ENCODE peak calls at places on chromosomes 2 and 18, in seven cellular contexts. One of them, this sample, is unnamed. For H3K4me1, the result is how much of the 10 kb centered on the place peaks cover.

GRCh38 chr2:121579326-121579725 is 48.6 kb downstream of the RNU4ATAC start:
- DNase-seq in mammary epithelial cell: no peak
- DNase-seq in thoracic aorta: no peak
- DNase-seq in adrenal gland: no peak
- DNase-seq in OCI-LY7: no peak
- DNase-seq in CD4-positive, CD25-positive, alpha-beta regulatory T cell: no peak
- DNase-seq in tibial nerve: no peak
- DNase-seq in this sample: no peak

GRCh38 chr2:219099319-219099718 is 38.6 kb upstream of the IHH start:
- DNase-seq in mammary epithelial cell: peak
- DNase-seq in thoracic aorta: no peak
- DNase-seq in adrenal gland: no peak
- DNase-seq in OCI-LY7: no peak
- DNase-seq in CD4-positive, CD25-positive, alpha-beta regulatory T cell: no peak
- DNase-seq in tibial nerve: no peak
- DNase-seq in this sample: no peak

GRCh38 chr2:16522031-16522818 is 143.4 kb downstream of the CYRIA start:
- DNase-seq in mammary epithelial cell: no peak
- DNase-seq in thoracic aorta: no peak
- DNase-seq in adrenal gland: no peak
- DNase-seq in OCI-LY7: no peak
- DNase-seq in CD4-positive, CD25-positive, alpha-beta regulatory T cell: no peak
- DNase-seq in tibial nerve: no peak
- DNase-seq in this sample: no peak

GRCh38 chr2:120036145-120036544 is 23.3 kb downstream of the EPB41L5 start:
- DNase-seq in mammary epithelial cell: no peak
- DNase-seq in thoracic aorta: no peak
- DNase-seq in adrenal gland: no peak
- DNase-seq in OCI-LY7: no peak
- DNase-seq in CD4-positive, CD25-positive, alpha-beta regulatory T cell: no peak
- DNase-seq in tibial nerve: no peak
- DNase-seq in this sample: no peak

GRCh38 chr2:71215447-71215846 is 11.5 kb downstream of the PAIP2B start:
- DNase-seq in mammary epithelial cell: peak
- DNase-seq in thoracic aorta: no peak
- DNase-seq in adrenal gland: no peak
- DNase-seq in OCI-LY7: no peak
- DNase-seq in CD4-positive, CD25-positive, alpha-beta regulatory T cell: no peak
- DNase-seq in tibial nerve: no peak
- DNase-seq in this sample: no peak

GRCh38 chr18:70363861-70364260 is 75.0 kb downstream of the SOCS6 start:
- DNase-seq in mammary epithelial cell: no peak
- DNase-seq in thoracic aorta: no peak
- DNase-seq in adrenal gland: no peak
- DNase-seq in OCI-LY7: no peak
- DNase-seq in CD4-positive, CD25-positive, alpha-beta regulatory T cell: no peak
- DNase-seq in tibial nerve: no peak
- DNase-seq in this sample: no peak

GRCh38 chr2:163407296-163407695 is 328.5 kb downstream of the FIGN start:
- DNase-seq in mammary epithelial cell: no peak
- DNase-seq in thoracic aorta: no peak
- DNase-seq in adrenal gland: no peak
- DNase-seq in OCI-LY7: no peak
- DNase-seq in CD4-positive, CD25-positive, alpha-beta regulatory T cell: no peak
- DNase-seq in tibial nerve: no peak
- DNase-seq in this sample: no peak

GRCh38 chr18:36298113-36298701 is 694 bp downstream of the FHOD3 start:
- DNase-seq in mammary epithelial cell: no peak
- DNase-seq in thoracic aorta: no peak
- DNase-seq in adrenal gland: peak
- DNase-seq in OCI-LY7: no peak
- DNase-seq in CD4-positive, CD25-positive, alpha-beta regulatory T cell: no peak
- DNase-seq in tibial nerve: no peak
- DNase-seq in this sample: peak

GRCh38 chr2:239717319-239717675 is 307.8 kb downstream of the NDUFA10 start:
- DNase-seq in mammary epithelial cell: no peak
- DNase-seq in thoracic aorta: no peak
- DNase-seq in adrenal gland: peak
- DNase-seq in OCI-LY7: no peak
- DNase-seq in CD4-positive, CD25-positive, alpha-beta regulatory T cell: no peak
- DNase-seq in tibial nerve: no peak
- DNase-seq in this sample: no peak

GRCh38 chr2:41400057-41400665 is 647.7 kb upstream of the PKDCC start:
- DNase-seq in mammary epithelial cell: no peak
- DNase-seq in thoracic aorta: no peak
- DNase-seq in adrenal gland: no peak
- DNase-seq in OCI-LY7: peak
- DNase-seq in CD4-positive, CD25-positive, alpha-beta regulatory T cell: no peak
- DNase-seq in tibial nerve: no peak
- DNase-seq in this sample: peak

DNA sequence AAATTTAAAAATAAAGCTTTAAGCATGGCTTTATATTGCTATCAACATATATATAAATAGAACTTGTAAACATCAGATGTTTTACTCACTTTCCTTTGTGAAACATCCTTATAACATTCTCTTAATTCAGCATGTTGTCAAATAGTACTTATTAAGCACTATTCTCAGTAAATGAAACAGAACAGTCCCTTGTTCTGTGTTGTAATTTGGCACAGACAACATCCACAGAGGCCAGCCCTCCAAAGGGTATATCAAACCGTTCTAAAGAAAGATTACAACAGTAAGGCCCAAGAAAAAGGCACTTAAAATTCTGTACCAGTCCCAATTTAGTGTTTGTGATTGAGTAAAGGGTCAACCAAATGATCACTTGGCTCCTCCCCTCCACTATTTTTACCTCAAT is 46.0 kb downstream of the GAREM1 start:
- DNase-seq in mammary epithelial cell: no peak
- DNase-seq in thoracic aorta: no peak
- DNase-seq in adrenal gland: no peak
- DNase-seq in OCI-LY7: no peak
- DNase-seq in CD4-positive, CD25-positive, alpha-beta regulatory T cell: no peak
- DNase-seq in tibial nerve: no peak
- DNase-seq in this sample: no peak
- H3K4me1 ChIP-seq in mammary epithelial cell: under half
- H3K4me1 ChIP-seq in thoracic aorta: half or more
- H3K4me1 ChIP-seq in adrenal gland: half or more
- H3K4me1 ChIP-seq in OCI-LY7: under half
- H3K4me1 ChIP-seq in CD4-positive, CD25-positive, alpha-beta regulatory T cell: under half
- H3K4me1 ChIP-seq in tibial nerve: under half
- H3K4me1 ChIP-seq in this sample: under half

DNA sequence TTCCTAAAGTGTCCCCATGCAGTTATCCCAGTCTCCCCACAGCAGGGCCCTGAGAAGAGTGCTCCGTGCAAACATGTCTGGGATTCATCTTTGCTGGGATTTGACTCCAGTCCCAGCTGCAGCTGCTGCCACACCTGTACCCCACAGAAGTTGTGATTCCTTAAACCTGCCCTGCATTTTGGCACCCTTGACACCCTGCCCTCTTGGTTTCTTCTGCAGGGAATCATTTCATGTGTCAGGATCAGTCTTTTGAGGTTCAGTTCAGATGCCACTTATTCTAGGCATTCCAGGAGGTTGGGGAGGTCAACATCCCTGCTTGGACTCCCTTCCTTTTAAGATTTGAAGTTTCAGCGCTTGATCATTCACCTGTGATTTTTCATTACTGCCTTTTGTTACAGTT is 108.3 kb downstream of the SPTBN1 start:
- DNase-seq in mammary epithelial cell: no peak
- DNase-seq in thoracic aorta: no peak
- DNase-seq in adrenal gland: no peak
- DNase-seq in OCI-LY7: no peak
- DNase-seq in CD4-positive, CD25-positive, alpha-beta regulatory T cell: no peak
- DNase-seq in tibial nerve: no peak
- DNase-seq in this sample: no peak
- H3K4me1 ChIP-seq in mammary epithelial cell: under half
- H3K4me1 ChIP-seq in thoracic aorta: under half
- H3K4me1 ChIP-seq in adrenal gland: half or more
- H3K4me1 ChIP-seq in OCI-LY7: half or more
- H3K4me1 ChIP-seq in CD4-positive, CD25-positive, alpha-beta regulatory T cell: half or more
- H3K4me1 ChIP-seq in tibial nerve: half or more
- H3K4me1 ChIP-seq in this sample: under half

DNA sequence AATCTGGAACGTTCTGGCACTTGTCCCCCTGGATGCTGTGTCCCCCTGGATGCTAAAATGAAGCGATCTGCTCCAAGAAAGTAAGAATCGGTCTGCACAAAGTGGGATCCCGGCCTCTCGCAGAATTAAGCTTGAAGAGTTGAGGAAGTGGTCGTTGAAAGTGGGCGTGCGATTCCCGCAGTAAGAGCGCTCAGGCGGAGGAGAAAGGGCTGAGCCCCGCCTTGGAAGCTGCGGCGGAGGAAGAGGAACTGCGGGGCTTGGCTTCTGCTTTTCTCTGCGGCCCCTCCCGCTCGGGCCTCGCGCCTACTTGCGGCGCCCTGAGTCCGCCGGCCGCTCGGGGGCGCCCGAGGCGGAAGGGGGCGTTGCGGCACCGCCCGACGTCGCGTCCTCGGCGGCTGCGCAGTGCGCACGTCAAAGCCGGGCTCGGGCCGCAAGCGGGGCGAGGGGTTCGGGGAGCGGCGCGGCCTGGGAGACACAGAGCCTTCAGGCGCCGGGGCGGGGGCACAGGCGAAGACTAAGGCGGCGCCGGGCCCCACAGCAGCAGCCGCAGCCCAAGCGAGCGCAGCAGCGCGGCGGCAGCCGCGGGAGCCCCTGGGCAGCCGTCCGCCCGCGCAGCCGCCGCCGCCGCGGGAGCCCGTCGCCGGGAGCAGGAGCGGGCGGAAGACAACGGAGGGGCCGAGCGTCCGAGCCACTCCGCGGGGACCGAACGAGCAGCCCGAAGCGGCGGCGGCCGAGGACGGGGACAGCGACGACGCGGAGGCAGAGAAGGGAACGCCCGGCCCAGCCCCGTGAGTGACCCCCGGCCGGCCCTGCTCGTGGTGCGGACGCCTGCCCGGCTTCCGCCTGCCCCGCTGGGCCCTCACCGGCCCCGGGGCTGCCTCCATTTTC is at the start of gene CAB39:
- DNase-seq in mammary epithelial cell: peak
- DNase-seq in thoracic aorta: peak
- DNase-seq in adrenal gland: peak
- DNase-seq in OCI-LY7: peak
- DNase-seq in CD4-positive, CD25-positive, alpha-beta regulatory T cell: peak
- DNase-seq in tibial nerve: peak
- DNase-seq in this sample: peak
- H3K4me1 ChIP-seq in mammary epithelial cell: under half
- H3K4me1 ChIP-seq in thoracic aorta: under half
- H3K4me1 ChIP-seq in adrenal gland: under half
- H3K4me1 ChIP-seq in OCI-LY7: under half
- H3K4me1 ChIP-seq in CD4-positive, CD25-positive, alpha-beta regulatory T cell: under half
- H3K4me1 ChIP-seq in tibial nerve: under half
- H3K4me1 ChIP-seq in this sample: under half

GRCh38 chr2:240850026-240850425 is 18.6 kb upstream of the AGXT start:
- DNase-seq in mammary epithelial cell: no peak
- DNase-seq in thoracic aorta: no peak
- DNase-seq in adrenal gland: no peak
- DNase-seq in OCI-LY7: no peak
- DNase-seq in CD4-positive, CD25-positive, alpha-beta regulatory T cell: no peak
- DNase-seq in tibial nerve: no peak
- DNase-seq in this sample: no peak
- H3K4me1 ChIP-seq in mammary epithelial cell: under half
- H3K4me1 ChIP-seq in thoracic aorta: under half
- H3K4me1 ChIP-seq in adrenal gland: under half
- H3K4me1 ChIP-seq in OCI-LY7: under half
- H3K4me1 ChIP-seq in CD4-positive, CD25-positive, alpha-beta regulatory T cell: under half
- H3K4me1 ChIP-seq in tibial nerve: under half
- H3K4me1 ChIP-seq in this sample: under half

GRCh38 chr2:42953216-42953615 is 160.8 kb upstream of the HAAO start:
- DNase-seq in mammary epithelial cell: no peak
- DNase-seq in thoracic aorta: no peak
- DNase-seq in adrenal gland: no peak
- DNase-seq in OCI-LY7: no peak
- DNase-seq in CD4-positive, CD25-positive, alpha-beta regulatory T cell: no peak
- DNase-seq in tibial nerve: no peak
- DNase-seq in this sample: no peak
- H3K4me1 ChIP-seq in mammary epithelial cell: under half
- H3K4me1 ChIP-seq in thoracic aorta: under half
- H3K4me1 ChIP-seq in adrenal gland: under half
- H3K4me1 ChIP-seq in OCI-LY7: under half
- H3K4me1 ChIP-seq in CD4-positive, CD25-positive, alpha-beta regulatory T cell: under half
- H3K4me1 ChIP-seq in tibial nerve: under half
- H3K4me1 ChIP-seq in this sample: under half

DNA sequence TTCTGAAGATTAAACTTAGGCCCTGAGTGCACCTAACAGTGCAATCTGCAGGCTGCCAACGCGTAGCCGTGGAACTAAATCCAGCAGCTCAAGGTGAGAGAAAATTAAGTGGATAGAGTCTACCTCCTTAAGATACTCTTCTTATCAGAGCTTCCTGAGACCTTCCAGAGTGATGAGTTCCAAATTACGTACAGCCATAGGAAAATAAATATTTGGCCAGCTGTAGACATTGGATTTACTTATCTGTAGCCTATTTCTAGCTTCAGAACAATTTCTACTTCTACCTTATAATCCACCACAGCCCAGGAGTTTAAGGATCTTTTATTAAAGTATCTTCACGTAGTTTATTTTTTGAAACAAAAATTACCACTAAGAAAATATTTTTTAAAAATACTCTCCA is 20.3 kb upstream of the SPTBN1 start:
- DNase-seq in mammary epithelial cell: no peak
- DNase-seq in thoracic aorta: no peak
- DNase-seq in adrenal gland: no peak
- DNase-seq in OCI-LY7: no peak
- DNase-seq in CD4-positive, CD25-positive, alpha-beta regulatory T cell: no peak
- DNase-seq in tibial nerve: no peak
- DNase-seq in this sample: no peak
- H3K4me1 ChIP-seq in mammary epithelial cell: under half
- H3K4me1 ChIP-seq in thoracic aorta: half or more
- H3K4me1 ChIP-seq in adrenal gland: under half
- H3K4me1 ChIP-seq in OCI-LY7: under half
- H3K4me1 ChIP-seq in CD4-positive, CD25-positive, alpha-beta regulatory T cell: under half
- H3K4me1 ChIP-seq in tibial nerve: under half
- H3K4me1 ChIP-seq in this sample: under half

GRCh38 chr2:97714950-97715652 is 1.7 kb downstream of the ZAP70 start:
- DNase-seq in mammary epithelial cell: no peak
- DNase-seq in thoracic aorta: no peak
- DNase-seq in adrenal gland: no peak
- DNase-seq in OCI-LY7: no peak
- DNase-seq in CD4-positive, CD25-positive, alpha-beta regulatory T cell: no peak
- DNase-seq in tibial nerve: no peak
- DNase-seq in this sample: no peak
- H3K4me1 ChIP-seq in mammary epithelial cell: under half
- H3K4me1 ChIP-seq in thoracic aorta: under half
- H3K4me1 ChIP-seq in adrenal gland: under half
- H3K4me1 ChIP-seq in OCI-LY7: under half
- H3K4me1 ChIP-seq in CD4-positive, CD25-positive, alpha-beta regulatory T cell: half or more
- H3K4me1 ChIP-seq in tibial nerve: under half
- H3K4me1 ChIP-seq in this sample: under half

This sample was measured in K562.